ENCODE peak calls at places on chromosomes 13 and 19, in five cellular contexts. C, M, H, D and O are unnamed samples.

GRCh38 chr13:20943519-20944012 is 41.0 kb upstream of the XPO4 start:
- DNase-seq in C (peak), M (peak), H (peak), D (peak), O (peak)

GRCh38 chr19:51364200-51365106 is 1.7 kb downstream of the ETFB start:
- DNase-seq in C (no peak), M (peak), H (peak), D (no peak), O (no peak)

GRCh38 chr19:17869114-17869608 is 2.6 kb upstream of the SLC5A5 start:
- DNase-seq in C (no peak), M (no peak), H (no peak), D (no peak), O (no peak)

GRCh38 chr19:41427647-41428480 is 690 bp upstream of the B3GNT8 start:
- DNase-seq in C (peak), M (peak), H (no peak), D (peak), O (no peak)

GRCh38 chr13:27621116-27621365 is 651 bp upstream of the POLR1D start:
- DNase-seq in C (no peak), M (peak), H (no peak), D (no peak), O (no peak)

GRCh38 chr13:114116734-114117133 is 15.7 kb downstream of the RASA3 start:
- DNase-seq in C (no peak), M (no peak), H (no peak), D (no peak), O (no peak)

GRCh38 chr13:30766957-30767603 is 31.7 kb downstream of the ALOX5AP start:
- DNase-seq in C (no peak), M (no peak), H (no peak), D (no peak), O (peak)

GRCh38 chr19:40466219-40467006 is at the start of gene SPTBN4:
- DNase-seq in C (peak), M (peak), H (no peak), D (no peak), O (no peak)

GRCh38 chr13:19618925-19619324 is 14.5 kb upstream of the MPHOSPH8 start:
- DNase-seq in C (peak), M (peak), H (peak), D (no peak), O (no peak)

GRCh38 chr13:91228083-91228482 is 119.4 kb upstream of the MIR17HG start:
- DNase-seq in C (no peak), M (no peak), H (no peak), D (no peak), O (no peak)

GRCh38 chr13:93740334-93740733 is 513.7 kb downstream of the GPC6 start:
- DNase-seq in C (no peak), M (no peak), H (no peak), D (no peak), O (no peak)

GRCh38 chr13:51220706-51221105 is 1.5 kb upstream of the FAM124A start:
- DNase-seq in C (no peak), M (no peak), H (no peak), D (no peak), O (no peak)

GRCh38 chr13:54709546-54709945 is 1680.9 kb downstream of the OLFM4 start:
- DNase-seq in C (no peak), M (peak), H (no peak), D (no peak), O (no peak)

GRCh38 chr19:39592381-39592780 is 9.9 kb upstream of the LGALS13 start:
- DNase-seq in C (no peak), M (no peak), H (no peak), D (no peak), O (no peak)

GRCh38 chr13:20828540-20829364 is 55.0 kb upstream of the EEF1AKMT1 start:
- DNase-seq in C (peak), M (peak), H (peak), D (peak), O (peak)

GRCh38 chr13:21014666-21015170 is 46.7 kb downstream of the LATS2 start:
- DNase-seq in C (no peak), M (peak), H (peak), D (no peak), O (peak)

DNA sequence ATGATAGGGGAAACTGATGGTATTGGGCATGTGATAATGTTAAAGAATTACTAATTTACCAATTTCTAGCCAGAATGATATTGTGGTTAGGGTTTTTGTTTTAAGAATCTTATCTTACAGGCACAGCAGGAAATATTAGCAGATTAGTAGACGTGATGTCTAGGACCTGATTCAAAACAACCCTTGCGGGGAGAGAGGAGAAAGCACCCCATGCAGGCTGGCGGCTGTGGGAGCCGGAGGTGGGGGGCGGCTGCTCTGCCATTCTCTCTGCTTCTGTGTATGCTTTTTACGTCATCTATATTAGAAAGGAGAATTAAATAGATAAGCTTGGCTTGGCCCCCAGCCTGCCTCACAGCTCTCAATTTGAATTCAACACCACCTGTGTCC is 41.5 kb downstream of the MLLT1 start:
- DNase-seq in C (no peak), M (no peak), H (no peak), D (no peak), O (no peak)
- TF ChIP-seq CTCF in C (no peak), M (no peak), H (no peak), D (no peak), O (no peak)

DNA sequence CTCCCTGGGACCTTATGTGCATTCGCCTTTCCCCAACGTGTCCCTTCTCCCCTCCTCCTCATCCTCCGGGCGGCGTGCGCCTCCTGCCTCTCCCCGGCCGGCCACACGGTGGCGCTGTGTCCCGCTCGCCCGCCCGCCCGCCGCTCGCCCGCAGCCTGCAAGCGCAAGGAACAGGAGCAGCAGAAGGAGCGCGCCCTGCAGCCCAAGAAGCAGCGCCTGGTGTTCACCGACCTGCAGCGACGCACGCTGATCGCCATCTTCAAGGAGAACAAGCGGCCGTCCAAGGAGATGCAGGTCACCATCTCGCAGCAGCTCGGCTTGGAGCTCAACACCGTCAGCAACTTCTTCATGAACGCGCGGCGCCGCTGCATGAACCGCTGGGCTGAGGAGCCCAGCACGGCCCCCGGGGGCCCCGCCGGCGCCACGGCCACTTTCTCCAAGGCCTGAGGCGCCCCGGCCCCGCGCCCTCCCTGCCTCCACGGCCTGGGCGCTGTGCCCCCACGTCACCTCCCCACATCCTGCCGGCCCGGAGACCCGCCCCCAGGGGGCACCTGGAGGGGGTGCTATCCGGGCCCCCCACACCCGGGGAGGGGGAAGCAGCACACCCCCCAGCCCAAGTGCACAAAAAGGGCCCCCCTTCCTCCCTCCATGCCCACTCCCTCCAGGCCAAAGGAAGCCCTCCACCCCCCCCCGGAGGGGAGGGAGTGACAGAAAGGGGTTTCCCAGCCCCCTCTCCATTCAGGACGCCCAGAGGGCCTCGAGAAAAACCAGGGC is 21.9 kb downstream of the ONECUT3 start:
- DNase-seq in C (no peak), M (no peak), H (peak), D (no peak), O (no peak)
- TF ChIP-seq CTCF in C (peak), M (peak), H (peak), D (peak), O (no peak)

GRCh38 chr13:36456577-36456976 is 24.3 kb downstream of the CCNA1 start:
- DNase-seq in C (peak), M (peak), H (no peak), D (no peak), O (no peak)

GRCh38 chr13:36454962-36455361 is 22.7 kb downstream of the CCNA1 start:
- DNase-seq in C (no peak), M (no peak), H (no peak), D (no peak), O (no peak)

GRCh38 chr13:36454121-36454520 is 21.8 kb downstream of the CCNA1 start:
- DNase-seq in C (no peak), M (peak), H (no peak), D (no peak), O (no peak)

GRCh38 chr13:36450534-36450933 is 18.2 kb downstream of the CCNA1 start:
- DNase-seq in C (no peak), M (no peak), H (no peak), D (no peak), O (no peak)

GRCh38 chr13:36453518-36453917 is 21.2 kb downstream of the CCNA1 start:
- DNase-seq in C (peak), M (peak), H (peak), D (peak), O (no peak)
- TF ChIP-seq CTCF in C (peak), M (peak), H (peak), D (peak), O (peak)

DNA sequence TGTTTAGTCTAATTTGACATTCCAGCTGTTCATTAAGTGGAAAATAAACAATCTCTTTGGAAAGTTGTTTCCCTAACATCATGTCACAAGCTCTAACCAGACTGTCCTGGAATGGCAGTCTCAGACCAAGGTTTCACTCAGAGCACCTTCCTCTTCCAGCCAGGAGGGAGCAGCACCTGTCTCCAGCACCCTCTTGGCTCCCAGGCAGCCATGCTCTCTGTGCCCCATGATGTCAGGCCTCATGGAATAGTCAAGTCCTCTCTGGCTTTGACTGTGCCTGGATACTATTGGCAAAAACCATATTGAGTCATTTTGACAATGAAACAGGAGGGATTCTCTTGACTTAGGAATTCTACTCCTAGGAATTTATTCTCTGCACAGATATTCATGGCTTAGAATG is 171.4 kb downstream of the OXGR1 start:
- DNase-seq in C (peak), M (peak), H (peak), D (peak), O (no peak)
- TF ChIP-seq CTCF in C (peak), M (peak), H (peak), D (peak), O (peak)

GRCh38 chr19:29202281-29202680 is 10.7 kb downstream of the UQCRFS1 start:
- DNase-seq in C (no peak), M (no peak), H (no peak), D (no peak), O (no peak)
- TF ChIP-seq CTCF in C (no peak), M (no peak), H (no peak), D (no peak), O (no peak)